ENCODE peak calls at places on chromosomes 3 and 15, in six cellular contexts. B is neuronal stem cell, X is IMR-90, V is mesenchymal stem cell, D is trophoblast cell, L is H1. I is an unnamed sample.
A peak's percentile ranks its signal among the peaks of the same experiment; 100 is the strongest.

GRCh38 chr3:131903988-131904415 is 130.8 kb downstream of the CPNE4 start:
- DNase-seq in L (no peak), B (no peak), D (peak; percentile 79), X (peak; percentile 88), V (peak; percentile 83), I (no peak)

GRCh38 chr15:63601026-63601726 is 4.0 kb downstream of the FBXL22 start:
- DNase-seq in D (no peak), L (peak; percentile 65), X (peak; percentile 44), B (peak; percentile 27), V (peak; percentile 48), I (no peak)

GRCh38 chr15:73334086-73334485 is 34.7 kb downstream of the HCN4 start:
- DNase-seq in B (no peak), X (no peak), V (no peak), D (no peak), L (no peak), I (no peak)

GRCh38 chr15:53414167-53414566 is 345.3 kb downstream of the WDR72 start:
- DNase-seq in B (no peak), V (no peak), L (no peak), X (no peak), D (no peak), I (no peak)

GRCh38 chr15:40372966-40373365 is 9.6 kb upstream of the KNSTRN start:
- DNase-seq in L (no peak), V (peak; percentile 47), X (peak; percentile 49), D (no peak), B (no peak), I (no peak)

GRCh38 chr15:39530446-39531342 is 50.2 kb upstream of the THBS1 start:
- DNase-seq in L (no peak), D (peak; percentile 86), V (no peak), X (peak; percentile 14), B (no peak), I (peak; percentile 35)

GRCh38 chr3:162525052-162525451 is 1028.4 kb downstream of the OTOL1 start:
- DNase-seq in X (peak; percentile 94), B (no peak), V (peak; percentile 98), L (no peak), D (no peak), I (no peak)

GRCh38 chr3:173743111-173743510 is 345.6 kb downstream of the NLGN1 start:
- DNase-seq in V (no peak), B (no peak), D (no peak), L (no peak), X (peak; percentile 47), I (no peak)

GRCh38 chr3:155029941-155030340 is 50.2 kb upstream of the MME start:
- DNase-seq in B (no peak), L (no peak), X (no peak), V (no peak), D (no peak), I (no peak)

GRCh38 chr3:78140866-78141658 is 1101.2 kb downstream of the ROBO2 start:
- DNase-seq in B (no peak), D (no peak), L (no peak), X (peak; percentile 76), V (peak; percentile 68), I (no peak)

GRCh38 chr3:127674099-127674792 is 1.5 kb downstream of the ABTB1 start:
- DNase-seq in V (no peak), D (no peak), B (no peak), X (no peak), L (no peak), I (no peak)

GRCh38 chr15:74343797-74344127 is 23.7 kb downstream of the CYP11A1 start:
- DNase-seq in X (no peak), D (no peak), L (no peak), V (no peak), B (no peak), I (no peak)

GRCh38 chr15:60223161-60223560 is 174.6 kb downstream of the ANXA2 start:
- DNase-seq in X (no peak), V (no peak), B (no peak), L (no peak), D (no peak), I (no peak)

GRCh38 chr3:24263069-24263668 is 231.5 kb downstream of the THRB start:
- DNase-seq in D (no peak), B (no peak), V (no peak), X (no peak), L (no peak), I (no peak)

GRCh38 chr3:65560901-65561300 is 477.8 kb downstream of the MAGI1 start:
- DNase-seq in L (no peak), B (no peak), D (no peak), V (no peak), X (no peak), I (no peak)

GRCh38 chr15:92707880-92708551 is 52.4 kb upstream of the FAM174B start:
- DNase-seq in X (no peak), L (no peak), D (no peak), V (no peak), B (no peak), I (no peak)

GRCh38 chr15:36053746-36054145 is 507.8 kb upstream of the DPH6 start:
- DNase-seq in L (no peak), V (no peak), X (peak; percentile 37), B (no peak), D (no peak), I (no peak)

GRCh38 chr3:146834917-146835316 is 229.8 kb upstream of the PLSCR5 start:
- DNase-seq in V (no peak), B (no peak), L (no peak), X (no peak), D (no peak), I (no peak)

GRCh38 chr3:61535826-61536225 is 25.5 kb upstream of the PTPRG start:
- DNase-seq in B (no peak), L (no peak), D (no peak), X (no peak), V (no peak), I (no peak)

GRCh38 chr3:61537366-61537765 is 24.0 kb upstream of the PTPRG start:
- DNase-seq in B (no peak), V (peak; percentile 28), D (no peak), L (no peak), X (no peak), I (peak; percentile 52)

GRCh38 chr3:61530355-61530754 is 31.0 kb upstream of the PTPRG start:
- DNase-seq in D (peak; percentile 36), V (peak; percentile 9), L (no peak), X (peak; percentile 28), B (peak; percentile 51), I (peak; percentile 36)

GRCh38 chr3:61531528-61531927 is 29.8 kb upstream of the PTPRG start:
- DNase-seq in D (no peak), V (no peak), L (no peak), X (no peak), B (peak; percentile 71), I (no peak)

GRCh38 chr3:61532739-61533500 is 28.5 kb upstream of the PTPRG start:
- DNase-seq in L (no peak), X (no peak), B (no peak), V (no peak), D (peak; percentile 76), I (no peak)
- H3K4me2 ChIP-seq in L (no peak overlapping the region), X (no peak overlapping the region), B (no peak overlapping the region), V (no peak overlapping the region), D (no peak overlapping the region), I (no peak overlapping the region)

DNA sequence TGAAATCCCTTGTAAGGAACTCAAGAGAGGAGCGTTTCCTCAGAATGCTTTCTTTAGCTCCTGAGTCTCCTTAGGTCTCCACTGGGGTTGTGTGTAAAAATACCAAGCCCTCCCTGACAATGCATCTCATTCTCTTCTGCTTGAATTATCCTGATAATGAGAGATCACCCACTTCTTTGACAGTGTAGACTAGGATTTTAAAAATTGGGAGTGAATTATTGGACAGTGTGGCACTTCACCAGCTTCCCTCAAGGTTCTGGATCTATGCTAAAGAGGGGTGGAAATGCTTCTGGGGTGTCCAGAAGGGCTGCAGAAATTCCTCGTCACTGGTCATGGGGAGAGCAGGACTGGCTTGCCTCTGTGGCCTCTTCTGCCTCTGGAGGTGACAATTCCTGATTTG is 41.8 kb upstream of the POLG start:
- DNase-seq in X (no peak), B (no peak), D (no peak), L (no peak), V (no peak), I (no peak)
- H3K14ac ChIP-seq in X (no peak overlapping the region), B (no peak overlapping the region), D (no peak overlapping the region), L (no peak overlapping the region), V (no peak overlapping the region), I (no peak overlapping the region)

DNA sequence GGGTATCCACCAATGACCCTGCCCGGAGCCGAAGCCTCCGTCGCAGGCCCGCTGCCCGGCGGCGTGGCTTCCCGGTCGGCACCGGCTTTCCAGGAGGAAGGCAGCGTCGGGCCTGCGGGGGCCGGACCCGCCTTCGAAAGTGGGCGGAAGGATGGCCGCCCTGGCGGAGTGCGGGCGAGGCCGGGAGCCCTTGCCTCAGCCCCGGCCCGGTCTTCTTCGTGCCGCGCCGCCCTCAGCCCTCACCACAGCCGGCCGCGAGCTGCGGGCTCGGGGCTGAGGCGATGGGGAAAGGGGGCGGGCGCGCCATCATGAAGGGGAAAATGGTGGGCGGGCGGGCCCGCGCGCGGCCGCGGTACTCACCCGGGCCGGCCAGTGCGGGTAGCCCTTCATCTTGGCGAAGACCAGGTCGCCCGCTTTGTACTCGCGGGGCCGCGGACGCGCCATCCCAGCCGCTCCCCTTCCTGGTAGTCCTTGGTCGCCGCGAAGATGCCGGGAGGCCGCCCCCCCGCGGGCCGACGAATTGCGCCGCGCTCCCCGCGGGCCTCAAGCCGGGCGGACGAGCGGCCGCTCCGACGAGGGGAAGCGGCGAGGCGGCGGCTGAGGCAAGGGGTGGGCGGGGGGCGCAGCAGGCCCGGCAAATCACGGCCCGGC is 527 bp downstream of the HDGFL3 start:
- DNase-seq in L (peak; percentile 71), V (peak; percentile 49), B (peak; percentile 42), X (no peak), D (peak; percentile 56), I (peak; percentile 41)
- H2BK5ac ChIP-seq in L (peak overlapping the region; percentile 76), V (peak overlapping the region; percentile 9), B (peak overlapping the region; percentile 82), X (peak overlapping the region; percentile 80), D (peak overlapping the region; percentile 42), I (no peak overlapping the region)

DNA sequence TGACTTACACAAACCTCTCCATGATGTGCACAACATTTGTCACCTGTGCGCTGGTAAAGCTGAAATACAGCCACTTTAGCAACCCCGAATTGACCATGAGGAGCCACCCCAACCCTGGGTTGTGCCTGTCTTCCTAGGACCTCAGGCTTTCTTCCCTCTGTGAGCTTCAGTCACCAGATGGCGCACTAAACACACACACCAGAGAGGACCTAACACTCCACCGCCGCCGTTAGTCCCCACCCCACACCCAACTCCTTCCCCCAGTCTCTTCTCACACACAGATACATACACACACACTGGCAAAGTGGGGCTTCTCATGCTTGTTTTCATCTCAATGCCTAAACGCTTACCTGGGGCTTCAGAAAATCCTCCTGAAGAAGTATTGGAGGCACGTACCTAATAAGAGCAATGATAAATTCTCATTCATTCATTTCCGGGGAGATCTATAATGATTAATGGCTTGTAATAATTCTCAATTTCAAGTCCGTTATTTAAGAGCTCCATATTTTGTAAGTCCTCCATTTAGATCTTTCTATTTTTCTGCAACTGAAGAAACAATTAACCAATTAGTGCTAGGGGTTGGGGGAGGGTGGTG is 2.1 kb upstream of the CCDC80 start:
- DNase-seq in D (peak; percentile 79), V (peak; percentile 92), X (peak; percentile 92), L (peak; percentile 83), B (peak; percentile 83), I (peak; percentile 87)
- H3K4me2 ChIP-seq in D (no peak overlapping the region), V (peak overlapping the region; percentile 62), X (peak overlapping the region; percentile 70), L (no peak overlapping the region), B (no peak overlapping the region), I (no peak overlapping the region)

DNA sequence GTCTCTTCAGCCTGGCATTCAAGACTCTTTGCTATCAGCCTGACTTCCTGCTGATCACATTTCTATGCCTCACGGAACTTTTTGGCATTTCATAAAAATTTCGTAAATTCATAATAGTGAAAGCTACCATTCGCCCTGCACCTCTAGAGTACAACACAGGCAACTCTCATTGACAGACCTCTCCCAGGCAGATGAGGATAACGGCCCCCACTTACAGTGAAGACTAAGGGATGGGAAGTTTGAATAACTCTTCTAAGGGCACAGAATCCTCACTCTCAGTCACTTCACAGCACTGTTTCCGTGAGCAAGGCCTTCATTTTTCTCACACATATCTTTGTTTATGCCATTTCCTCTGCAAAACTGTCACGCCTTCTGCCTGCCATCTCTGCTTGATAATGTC is 224.2 kb upstream of the HES1 start:
- DNase-seq in B (no peak), V (peak; percentile 5), D (no peak), X (no peak), L (no peak), I (no peak)
- H3K14ac ChIP-seq in B (no peak overlapping the region), V (no peak overlapping the region), D (no peak overlapping the region), X (no peak overlapping the region), L (no peak overlapping the region), I (no peak overlapping the region)